ENCODE peak calls at places on chromosome 19, in six cellular contexts. G is NB4, Z is dorsolateral prefrontal cortex, R is fibroblast of mammary gland, S is stomach, L is RWPE2. D is an unnamed sample.

GRCh38 chr19:11581740-11582139 is 4.3 kb upstream of the ACP5 start:
- DNase-seq in Z (no peak), L (no peak), S (no peak), G (peak), R (peak), D (no peak)

GRCh38 chr19:12767666-12768065 is 7.7 kb downstream of the HOOK2 start:
- DNase-seq in R (no peak), Z (no peak), G (no peak), S (no peak), L (no peak), D (no peak)

GRCh38 chr19:35417713-35418534 is 30.1 kb upstream of the FFAR2 start:
- DNase-seq in L (no peak), S (no peak), Z (no peak), G (no peak), R (no peak), D (no peak)

GRCh38 chr19:21850636-21851255 is 14.8 kb upstream of the ZNF43 start:
- DNase-seq in S (no peak), L (no peak), R (peak), Z (no peak), G (peak), D (no peak)

GRCh38 chr19:55176116-55176515 is 4.0 kb downstream of the SYT5 start:
- DNase-seq in G (no peak), Z (no peak), L (no peak), R (no peak), S (no peak), D (no peak)

GRCh38 chr19:3642987-3643386 is 16.4 kb upstream of the CACTIN start:
- DNase-seq in R (no peak), G (no peak), L (no peak), Z (no peak), S (no peak), D (no peak)

GRCh38 chr19:1855040-1855827 is 7.0 kb upstream of the REXO1 start:
- DNase-seq in S (peak), G (peak), R (peak), Z (peak), L (peak), D (peak)

GRCh38 chr19:38710416-38710702 is 33.9 kb downstream of the CAPN12 start:
- DNase-seq in Z (no peak), G (no peak), R (no peak), S (no peak), L (no peak), D (no peak)

GRCh38 chr19:30880151-30880550 is 469.1 kb downstream of the TSHZ3 start:
- DNase-seq in L (no peak), R (no peak), G (no peak), Z (no peak), S (no peak), D (no peak)

GRCh38 chr19:35128398-35129057 is 6.3 kb downstream of the LGI4 start:
- DNase-seq in L (no peak), G (no peak), R (no peak), S (no peak), Z (no peak), D (no peak)

GRCh38 chr19:19022380-19022961 is 10.8 kb downstream of the SUGP2 start:
- DNase-seq in L (no peak), G (no peak), R (peak), S (no peak), Z (no peak), D (no peak)

GRCh38 chr19:8396563-8397203 is 6.5 kb downstream of the RAB11B start:
- DNase-seq in R (peak), L (peak), G (peak), S (peak), Z (peak), D (no peak)

GRCh38 chr19:33740811-33741396 is 55.8 kb upstream of the KCTD15 start:
- DNase-seq in R (peak), L (no peak), Z (no peak), S (no peak), G (peak), D (no peak)

GRCh38 chr19:57096640-57097361 is 23.0 kb upstream of the USP29 start:
- DNase-seq in Z (no peak), G (no peak), R (no peak), S (no peak), L (no peak), D (no peak)

GRCh38 chr19:3098515-3099346 is 4.6 kb downstream of the GNA11 start:
- DNase-seq in G (peak), S (peak), R (peak), L (no peak), Z (no peak), D (peak)

GRCh38 chr19:55695511-55696290 is 20.7 kb downstream of the EPN1 start:
- DNase-seq in Z (no peak), R (no peak), G (no peak), L (no peak), S (no peak), D (no peak)

GRCh38 chr19:43639507-43640423 is at the start of gene CADM4:
- DNase-seq in L (no peak), R (no peak), G (peak), Z (peak), S (peak), D (no peak)

GRCh38 chr19:16361254-16361653 is 36.6 kb downstream of the KLF2 start:
- DNase-seq in S (no peak), Z (no peak), L (no peak), G (peak), R (no peak), D (no peak)

GRCh38 chr19:16361926-16362325 is 37.3 kb downstream of the KLF2 start:
- DNase-seq in G (no peak), S (no peak), R (no peak), Z (no peak), L (no peak), D (no peak)

GRCh38 chr19:16364231-16364865 is 39.7 kb downstream of the KLF2 start:
- DNase-seq in L (no peak), Z (no peak), G (no peak), R (no peak), S (no peak), D (no peak)

GRCh38 chr19:16363852-16364230 is 39.2 kb downstream of the KLF2 start:
- DNase-seq in S (no peak), R (no peak), Z (no peak), L (no peak), G (no peak), D (no peak)

GRCh38 chr19:16363133-16363851 is 38.7 kb downstream of the KLF2 start:
- DNase-seq in L (no peak), Z (no peak), R (no peak), S (peak), G (no peak), D (no peak)
- H3K4me3 ChIP-seq in L (no peak), Z (no peak), R (no peak), S (peak), G (no peak), D (no peak)

DNA sequence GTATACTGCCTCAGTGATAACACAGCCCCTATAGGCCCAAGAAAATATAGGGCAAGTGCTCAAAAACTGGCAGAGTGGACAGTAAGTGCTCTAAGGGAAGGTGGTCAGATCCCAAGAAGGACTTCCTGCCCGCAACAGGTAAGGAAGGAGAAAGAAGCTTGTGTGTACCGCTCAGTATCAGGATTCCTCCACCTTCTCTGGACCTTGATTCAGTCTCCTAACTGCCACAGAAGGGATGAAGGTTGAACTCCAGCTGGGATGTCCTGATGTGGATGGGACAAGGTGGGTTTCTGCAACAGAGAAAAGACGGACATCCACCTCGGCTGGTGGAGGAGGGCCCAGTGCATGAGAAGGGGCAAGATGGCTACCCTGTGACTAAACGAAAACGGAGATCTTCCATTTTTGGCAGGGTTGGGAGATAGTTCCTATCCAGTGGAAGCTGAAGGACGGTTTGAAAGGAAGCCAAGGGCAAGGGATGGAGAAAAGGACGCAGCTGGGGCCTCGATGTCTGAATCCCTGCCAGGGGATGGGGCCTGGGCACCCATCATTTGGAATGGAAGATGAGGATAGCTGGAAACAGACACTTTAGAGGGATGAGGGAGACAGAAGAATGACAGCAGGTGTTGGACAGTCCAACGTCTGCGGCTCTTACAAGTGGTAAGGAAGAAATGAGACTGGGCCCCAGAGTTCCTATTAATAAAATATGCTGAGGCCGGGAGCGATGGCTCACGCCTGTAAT is 1.3 kb upstream of the ATF5 start:
- DNase-seq in R (no peak), L (no peak), G (no peak), Z (no peak), S (no peak), D (no peak)
- H3K4me3 ChIP-seq in R (peak), L (peak), G (peak), Z (no peak), S (peak), D (no peak)

DNA sequence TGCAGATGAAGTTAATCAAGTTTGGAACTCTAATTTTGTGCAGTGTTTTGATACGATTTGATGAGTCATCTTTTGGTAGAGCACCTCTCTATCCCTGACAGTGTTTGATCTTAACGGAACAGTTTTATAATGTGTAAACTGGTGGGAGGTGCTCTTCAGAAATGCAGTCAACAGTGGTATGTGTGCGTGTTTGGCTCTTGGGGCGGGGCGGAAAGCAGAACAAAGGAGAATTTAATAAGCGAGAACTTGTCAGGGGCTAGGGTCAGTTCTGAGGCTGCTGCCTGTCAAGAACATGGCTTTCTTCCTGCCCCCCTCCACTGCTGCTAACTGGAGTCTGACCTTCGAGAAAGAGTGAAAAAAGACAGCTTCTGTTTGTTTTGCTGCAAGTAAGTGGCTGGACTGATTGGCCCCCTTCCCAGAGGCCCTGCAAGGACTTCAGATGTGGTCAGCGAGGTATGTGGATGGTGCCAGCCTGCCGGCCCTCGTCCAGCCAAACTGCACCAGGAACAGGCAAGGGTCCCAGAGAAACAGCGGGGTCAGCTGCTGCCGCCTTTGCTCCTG is 40.8 kb downstream of the BBC3 start:
- DNase-seq in S (peak), R (peak), L (no peak), G (no peak), Z (peak), D (peak)
- H3K4me3 ChIP-seq in S (no peak), R (no peak), L (no peak), G (no peak), Z (no peak), D (peak)

DNA sequence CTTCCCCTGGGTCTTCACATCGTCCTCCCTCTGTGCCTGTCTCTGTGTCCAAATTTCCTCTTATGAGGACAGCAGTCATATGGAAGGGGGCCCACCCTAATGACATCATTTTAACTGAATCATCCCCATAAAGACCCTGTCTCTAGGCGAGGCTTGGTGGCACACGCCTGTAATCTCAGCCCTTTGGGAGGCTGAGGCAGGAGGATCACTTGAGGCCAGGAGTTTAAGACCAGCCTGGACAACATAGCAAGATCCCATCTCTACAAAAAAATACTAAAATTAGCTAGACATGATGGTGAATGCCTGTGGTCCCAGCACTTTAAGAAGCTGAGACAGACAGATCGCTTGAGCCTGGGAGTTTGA is 4.8 kb downstream of the MYO9B start:
- DNase-seq in R (no peak), L (no peak), Z (no peak), S (no peak), G (no peak), D (no peak)
- H3K4me3 ChIP-seq in R (peak), L (no peak), Z (peak), S (no peak), G (no peak), D (peak)

GRCh38 chr19:48508729-48509310 is 2.8 kb downstream of the LMTK3 start:
- DNase-seq in L (no peak), R (no peak), Z (no peak), S (no peak), G (peak), D (no peak)

GRCh38 chr19:48511321-48511731 is 309 bp downstream of the LMTK3 start:
- DNase-seq in Z (no peak), L (no peak), G (peak), R (no peak), S (no peak), D (no peak)

GRCh38 chr19:48509467-48510194 is 2.0 kb downstream of the LMTK3 start:
- DNase-seq in S (no peak), G (peak), Z (no peak), L (no peak), R (no peak), D (no peak)

GRCh38 chr19:48511800-48512503 is at the start of gene LMTK3:
- DNase-seq in S (no peak), R (peak), Z (peak), G (peak), L (no peak), D (no peak)

GRCh38 chr19:48510421-48511268 is 990 bp downstream of the LMTK3 start:
- DNase-seq in L (no peak), S (peak), G (peak), Z (peak), R (peak), D (peak)
- H3K4me3 ChIP-seq in L (no peak), S (peak), G (no peak), Z (peak), R (peak), D (no peak)

GRCh38 chr19:15108845-15109767 is 1.9 kb downstream of the SYDE1 start:
- DNase-seq in R (no peak), L (no peak), Z (no peak), G (no peak), S (no peak), D (no peak)
- H3K4me3 ChIP-seq in R (peak), L (no peak), Z (no peak), G (no peak), S (peak), D (no peak)